ENCODE peak calls at places on chromosomes 11 and 22, in ten cellular contexts. T is Peyer's patch, C is K562, U is uterus, L is right lobe of liver, D is psoas muscle, X is GM23338, N is right atrium auricular region, W is upper lobe of left lung, K is lung. B is an unnamed sample.

GRCh38 chr11:130131957-130132850 is 27.4 kb upstream of the ST14 start:
- DNase-seq in T (no peak), C (peak; percentile 57), U (peak; percentile 41), L (peak; percentile 50), D (no peak), X (peak; percentile 87), N (peak; percentile 73), W (no peak), K (peak; percentile 64), B (no peak)

GRCh38 chr11:5808500-5809121 is at the start of gene OR52N2:
- DNase-seq in T (peak; percentile 54), C (peak; percentile 31), U (peak; percentile 68), L (peak; percentile 78), D (peak; percentile 53), X (peak; percentile 88), N (peak; percentile 78), W (no peak), K (peak; percentile 80), B (peak; percentile 54)

GRCh38 chr11:59668188-59668949 is 468 bp downstream of the PATL1 start:
- DNase-seq in T (no peak), C (peak; percentile 78), U (peak; percentile 51), L (peak; percentile 74), D (peak; percentile 58), X (peak; percentile 90), N (peak; percentile 77), W (no peak), K (peak; percentile 66), B (peak; percentile 43)

GRCh38 chr11:69178819-69179482 is 23.2 kb downstream of the SMIM38 start:
- DNase-seq in T (no peak), C (no peak), U (no peak), L (no peak), D (no peak), X (no peak), N (no peak), W (no peak), K (no peak), B (no peak)

GRCh38 chr11:133413726-133414125 is 118.6 kb downstream of the OPCML start:
- DNase-seq in T (no peak), C (no peak), U (no peak), L (no peak), D (no peak), X (no peak), N (no peak), W (no peak), K (no peak), B (no peak)

GRCh38 chr11:74147199-74147929 is 23.4 kb downstream of the C2CD3 start:
- DNase-seq in T (no peak), C (no peak), U (no peak), L (no peak), D (no peak), X (no peak), N (no peak), W (no peak), K (no peak), B (no peak)

GRCh38 chr11:82003024-82003423 is 730.6 kb downstream of the FAM181B start:
- DNase-seq in T (no peak), C (no peak), U (no peak), L (no peak), D (no peak), X (no peak), N (no peak), W (peak; percentile 39), K (no peak), B (no peak)

GRCh38 chr11:91795139-91795887 is 429.3 kb upstream of the FAT3 start:
- DNase-seq in T (no peak), C (no peak), U (no peak), L (no peak), D (no peak), X (no peak), N (no peak), W (no peak), K (no peak), B (no peak)

GRCh38 chr22:36238348-36239149 is 778 bp downstream of the APOL2 start:
- DNase-seq in T (no peak), C (peak; percentile 48), U (no peak), L (peak; percentile 67), D (peak; percentile 18), X (no peak), N (no peak), W (peak; percentile 41), K (no peak), B (no peak)

GRCh38 chr11:69797156-69797555 is 22.0 kb upstream of the FGF4 start:
- DNase-seq in T (no peak), C (no peak), U (no peak), L (no peak), D (no peak), X (no peak), N (no peak), W (no peak), K (no peak), B (no peak)

GRCh38 chr11:6609502-6610015 is 2.5 kb downstream of the TAF10 start:
- DNase-seq in T (no peak), C (no peak), U (no peak), L (peak; percentile 41), D (no peak), X (no peak), N (peak; percentile 44), W (no peak), K (no peak), B (no peak)

DNA sequence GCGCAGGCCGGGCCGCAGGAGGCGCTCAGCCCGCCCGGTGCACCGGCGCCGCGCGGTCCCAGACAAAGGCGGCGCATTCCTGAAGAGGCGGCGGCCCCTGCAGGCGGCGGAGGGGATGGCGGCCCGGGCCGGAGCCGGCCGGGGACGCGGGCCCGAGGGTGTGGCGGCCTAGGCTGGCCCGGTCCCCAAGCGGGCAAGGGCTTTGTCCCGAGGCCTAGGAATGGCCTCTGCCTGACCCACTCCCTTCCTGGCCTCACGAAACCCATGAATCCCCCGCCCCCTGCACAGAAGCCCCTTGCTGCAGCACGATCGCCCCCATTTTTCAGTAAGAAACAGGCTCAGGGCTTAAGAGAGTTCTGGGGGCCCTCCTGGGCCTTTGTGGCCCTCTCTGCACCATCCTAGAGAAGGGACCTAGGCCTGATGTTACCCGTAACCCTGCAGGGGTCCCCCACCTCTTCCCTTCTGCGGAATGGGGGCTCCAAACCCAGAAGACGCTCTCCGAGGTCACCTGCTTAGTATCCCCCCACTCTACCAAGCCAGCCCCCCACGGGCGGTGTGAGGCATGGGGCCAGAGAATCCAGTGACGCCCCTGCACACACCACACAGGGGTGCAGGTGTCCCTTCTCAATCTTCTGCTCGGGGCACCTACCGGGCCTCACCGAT is 363 bp upstream of the RTN4R start:
- DNase-seq in T (peak; percentile 84), C (peak; percentile 99), U (peak; percentile 68), L (peak; percentile 75), D (peak; percentile 69), X (peak; percentile 80), N (no peak), W (peak; percentile 95), K (peak; percentile 55), B (peak; percentile 56)
- TF ChIP-seq CTCF in T (peak; percentile 87), C (peak; percentile 98), U (peak; percentile 79), L (peak; percentile 65), D (peak; percentile 63), X (peak; percentile 27), N (peak; percentile 76), W (peak; percentile 97), K (peak; percentile 80), B (peak; percentile 74)

GRCh38 chr22:33302549-33302948 is 244.4 kb upstream of the SYN3 start:
- DNase-seq in T (no peak), C (no peak), U (no peak), L (no peak), D (no peak), X (peak; percentile 13), N (no peak), W (no peak), K (no peak), B (no peak)

GRCh38 chr22:33299245-33299956 is 241.2 kb upstream of the SYN3 start:
- DNase-seq in T (no peak), C (no peak), U (no peak), L (no peak), D (no peak), X (no peak), N (no peak), W (no peak), K (no peak), B (no peak)

GRCh38 chr22:33302049-33302545 is 243.9 kb upstream of the SYN3 start:
- DNase-seq in T (peak; percentile 89), C (peak; percentile 59), U (peak; percentile 80), L (peak; percentile 90), D (peak; percentile 81), X (peak; percentile 93), N (peak; percentile 74), W (peak; percentile 88), K (peak; percentile 72), B (peak; percentile 84)

GRCh38 chr22:33300165-33300564 is 242.0 kb upstream of the SYN3 start:
- DNase-seq in T (no peak), C (no peak), U (no peak), L (no peak), D (no peak), X (no peak), N (no peak), W (no peak), K (no peak), B (peak; percentile 40)

DNA sequence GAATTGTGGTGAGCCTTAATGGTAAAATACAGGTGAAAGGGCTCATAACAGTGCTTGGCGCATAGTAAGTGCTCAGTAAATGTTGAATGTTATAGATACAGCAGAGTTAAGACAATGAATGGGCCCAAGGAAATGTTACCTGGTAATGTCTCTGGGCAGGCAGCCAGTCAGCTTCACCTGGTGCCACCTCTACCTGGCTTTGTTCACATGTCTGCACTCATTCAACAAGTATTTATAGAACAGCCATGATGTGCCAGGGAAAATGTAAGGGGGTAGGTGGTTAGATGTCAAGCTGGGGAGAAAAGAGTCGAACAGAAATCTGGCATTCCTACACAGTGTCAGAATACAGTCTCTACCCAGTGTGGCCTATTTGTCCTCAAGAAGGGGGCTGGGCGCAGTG is 238.8 kb upstream of the SYN3 start:
- DNase-seq in T (no peak), C (no peak), U (no peak), L (no peak), D (no peak), X (no peak), N (no peak), W (no peak), K (no peak), B (no peak)
- H3K4me1 ChIP-seq in T (no peaks in the 10 kb centered on the region), C (no peaks in the 10 kb centered on the region), U (no peaks in the 10 kb centered on the region), L (peaks cover 12% of the 10 kb centered on the region), D (peaks cover under 1% of the 10 kb centered on the region), X (no peaks in the 10 kb centered on the region), N (no peaks in the 10 kb centered on the region), W (no peaks in the 10 kb centered on the region), K (no peaks in the 10 kb centered on the region), B (peaks cover 24% of the 10 kb centered on the region)

GRCh38 chr11:363948-364761 is 5.1 kb upstream of the B4GALNT4 start:
- DNase-seq in T (peak; percentile 76), C (no peak), U (peak; percentile 26), L (no peak), D (no peak), X (peak; percentile 88), N (no peak), W (peak; percentile 91), K (peak; percentile 54), B (no peak)
- TF ChIP-seq CTCF in T (peak; percentile 58), C (peak; percentile 21), U (peak; percentile 8), L (peak; percentile 37), D (no peak), X (peak; percentile 62), N (peak; percentile 13), W (peak; percentile 63), K (no peak), B (no peak)

DNA sequence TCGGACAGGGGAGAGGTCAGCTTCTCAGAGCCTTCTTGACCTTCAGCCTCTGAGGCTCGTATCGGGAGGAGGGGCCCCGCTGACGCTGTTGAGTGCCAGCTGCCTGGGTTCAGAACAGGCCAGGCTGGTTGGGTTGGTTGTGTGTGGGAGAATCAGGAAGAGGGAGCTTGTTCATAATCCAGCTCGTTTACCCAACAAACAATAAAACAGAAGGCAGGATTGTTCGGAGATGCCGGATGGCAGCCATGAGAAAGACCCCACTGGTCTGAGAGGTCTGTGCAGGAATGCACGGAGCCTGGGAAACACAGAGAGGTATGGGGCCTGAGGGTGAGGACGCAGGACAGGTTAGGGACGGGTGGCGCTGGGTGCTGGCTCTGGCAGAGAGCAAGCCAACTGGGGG is 31.6 kb upstream of the SHANK2 start:
- DNase-seq in T (peak; percentile 87), C (no peak), U (no peak), L (no peak), D (no peak), X (no peak), N (no peak), W (peak; percentile 65), K (peak; percentile 83), B (no peak)
- H3K4me1 ChIP-seq in T (no peaks in the 10 kb centered on the region), C (no peaks in the 10 kb centered on the region), U (no peaks in the 10 kb centered on the region), L (peaks cover 7% of the 10 kb centered on the region), D (no peaks in the 10 kb centered on the region), X (peaks cover 4% of the 10 kb centered on the region), N (no peaks in the 10 kb centered on the region), W (peaks cover 4% of the 10 kb centered on the region), K (no peaks in the 10 kb centered on the region), B (no peaks in the 10 kb centered on the region)

B was measured in left ventricle myocardium inferior.